ENCODE peak calls at places on chromosome 14, in seven cellular contexts. One of them, this sample, is unnamed.

GRCh38 chr14:23095196-23096108 is at the start of gene C14orf119:
- DNase-seq in NCI-H446: no peak
- DNase-seq in nucleus accumbens: no peak
- DNase-seq in NCI-H187 treated with DMSO at 0.1 percent for 48 hours: no peak
- DNase-seq in T47D: peak
- DNase-seq in thoracic aorta: peak
- DNase-seq in fibroblast of the aortic adventitia: peak
- DNase-seq in this sample: peak

GRCh38 chr14:50303744-50304471 is 8.1 kb downstream of the L2HGDH start:
- DNase-seq in fibroblast of the aortic adventitia: peak
- DNase-seq in nucleus accumbens: no peak
- DNase-seq in NCI-H187 treated with DMSO at 0.1 percent for 48 hours: no peak
- DNase-seq in T47D: peak
- DNase-seq in NCI-H446: no peak
- DNase-seq in thoracic aorta: no peak
- DNase-seq in this sample: no peak

GRCh38 chr14:32073537-32074189 is 3.4 kb upstream of the ARHGAP5 start:
- DNase-seq in NCI-H446: peak
- DNase-seq in T47D: peak
- DNase-seq in thoracic aorta: no peak
- DNase-seq in NCI-H187 treated with DMSO at 0.1 percent for 48 hours: peak
- DNase-seq in fibroblast of the aortic adventitia: peak
- DNase-seq in nucleus accumbens: peak
- DNase-seq in this sample: peak

GRCh38 chr14:31926123-31926522 is 151.0 kb upstream of the ARHGAP5 start:
- DNase-seq in fibroblast of the aortic adventitia: peak
- DNase-seq in nucleus accumbens: no peak
- DNase-seq in NCI-H446: no peak
- DNase-seq in thoracic aorta: no peak
- DNase-seq in NCI-H187 treated with DMSO at 0.1 percent for 48 hours: no peak
- DNase-seq in T47D: peak
- DNase-seq in this sample: no peak

GRCh38 chr14:94193776-94194175 is 19.7 kb downstream of the PPP4R4 start:
- DNase-seq in NCI-H187 treated with DMSO at 0.1 percent for 48 hours: no peak
- DNase-seq in NCI-H446: no peak
- DNase-seq in nucleus accumbens: no peak
- DNase-seq in fibroblast of the aortic adventitia: no peak
- DNase-seq in T47D: no peak
- DNase-seq in thoracic aorta: no peak
- DNase-seq in this sample: no peak

GRCh38 chr14:92988786-92989755 is 66.1 kb downstream of the CHGA start:
- DNase-seq in fibroblast of the aortic adventitia: no peak
- DNase-seq in NCI-H446: no peak
- DNase-seq in nucleus accumbens: no peak
- DNase-seq in T47D: no peak
- DNase-seq in thoracic aorta: no peak
- DNase-seq in NCI-H187 treated with DMSO at 0.1 percent for 48 hours: no peak
- DNase-seq in this sample: no peak

GRCh38 chr14:22497671-22498093 is 91.3 kb downstream of the DAD1 start:
- DNase-seq in nucleus accumbens: no peak
- DNase-seq in NCI-H446: no peak
- DNase-seq in thoracic aorta: no peak
- DNase-seq in NCI-H187 treated with DMSO at 0.1 percent for 48 hours: no peak
- DNase-seq in T47D: no peak
- DNase-seq in fibroblast of the aortic adventitia: no peak
- DNase-seq in this sample: no peak

GRCh38 chr14:99915305-99916090 is 122.3 kb downstream of the EML1 start:
- DNase-seq in nucleus accumbens: no peak
- DNase-seq in fibroblast of the aortic adventitia: no peak
- DNase-seq in thoracic aorta: no peak
- DNase-seq in NCI-H446: no peak
- DNase-seq in T47D: no peak
- DNase-seq in NCI-H187 treated with DMSO at 0.1 percent for 48 hours: no peak
- DNase-seq in this sample: no peak

GRCh38 chr14:70808023-70808401 is 1.3 kb downstream of the MAP3K9 start:
- DNase-seq in nucleus accumbens: no peak
- DNase-seq in NCI-H446: no peak
- DNase-seq in NCI-H187 treated with DMSO at 0.1 percent for 48 hours: no peak
- DNase-seq in thoracic aorta: no peak
- DNase-seq in T47D: peak
- DNase-seq in fibroblast of the aortic adventitia: no peak
- DNase-seq in this sample: no peak

GRCh38 chr14:104293231-104293841 is 154.9 kb downstream of the KIF26A start:
- DNase-seq in NCI-H446: no peak
- DNase-seq in fibroblast of the aortic adventitia: no peak
- DNase-seq in T47D: no peak
- DNase-seq in nucleus accumbens: no peak
- DNase-seq in NCI-H187 treated with DMSO at 0.1 percent for 48 hours: no peak
- DNase-seq in thoracic aorta: no peak
- DNase-seq in this sample: no peak

GRCh38 chr14:31059152-31059924 is 33.2 kb upstream of the STRN3 start:
- DNase-seq in NCI-H187 treated with DMSO at 0.1 percent for 48 hours: no peak
- DNase-seq in thoracic aorta: no peak
- DNase-seq in NCI-H446: no peak
- DNase-seq in fibroblast of the aortic adventitia: peak
- DNase-seq in nucleus accumbens: no peak
- DNase-seq in T47D: no peak
- DNase-seq in this sample: no peak

GRCh38 chr14:101475468-101476257 is 85.6 kb upstream of the DIO3 start:
- DNase-seq in NCI-H187 treated with DMSO at 0.1 percent for 48 hours: no peak
- DNase-seq in nucleus accumbens: no peak
- DNase-seq in fibroblast of the aortic adventitia: peak
- DNase-seq in T47D: no peak
- DNase-seq in thoracic aorta: no peak
- DNase-seq in NCI-H446: no peak
- DNase-seq in this sample: no peak

GRCh38 chr14:54166049-54166950 is 209.7 kb upstream of the BMP4 start:
- DNase-seq in fibroblast of the aortic adventitia: no peak
- DNase-seq in NCI-H446: peak
- DNase-seq in thoracic aorta: no peak
- DNase-seq in NCI-H187 treated with DMSO at 0.1 percent for 48 hours: no peak
- DNase-seq in nucleus accumbens: no peak
- DNase-seq in T47D: no peak
- DNase-seq in this sample: no peak

GRCh38 chr14:99981806-99982205 is 83.4 kb upstream of the EVL start:
- DNase-seq in fibroblast of the aortic adventitia: no peak
- DNase-seq in thoracic aorta: no peak
- DNase-seq in NCI-H446: no peak
- DNase-seq in nucleus accumbens: no peak
- DNase-seq in NCI-H187 treated with DMSO at 0.1 percent for 48 hours: no peak
- DNase-seq in T47D: no peak
- DNase-seq in this sample: no peak

GRCh38 chr14:102525213-102526143 is 15.9 kb upstream of the ANKRD9 start:
- DNase-seq in fibroblast of the aortic adventitia: peak
- DNase-seq in thoracic aorta: no peak
- DNase-seq in NCI-H187 treated with DMSO at 0.1 percent for 48 hours: peak
- DNase-seq in NCI-H446: peak
- DNase-seq in nucleus accumbens: no peak
- DNase-seq in T47D: peak
- DNase-seq in this sample: no peak

GRCh38 chr14:74257078-74257987 is 18.1 kb downstream of the VSX2 start:
- DNase-seq in nucleus accumbens: peak
- DNase-seq in thoracic aorta: no peak
- DNase-seq in NCI-H446: peak
- DNase-seq in fibroblast of the aortic adventitia: peak
- DNase-seq in NCI-H187 treated with DMSO at 0.1 percent for 48 hours: no peak
- DNase-seq in T47D: peak
- DNase-seq in this sample: no peak

GRCh38 chr14:37436519-37436918 is 158.5 kb downstream of the FOXA1 start:
- DNase-seq in NCI-H187 treated with DMSO at 0.1 percent for 48 hours: no peak
- DNase-seq in NCI-H446: no peak
- DNase-seq in nucleus accumbens: no peak
- DNase-seq in fibroblast of the aortic adventitia: no peak
- DNase-seq in thoracic aorta: no peak
- DNase-seq in T47D: peak
- DNase-seq in this sample: no peak

GRCh38 chr14:94681300-94682060 is 69.3 kb downstream of the SERPINA3 start:
- DNase-seq in fibroblast of the aortic adventitia: peak
- DNase-seq in thoracic aorta: no peak
- DNase-seq in NCI-H446: no peak
- DNase-seq in nucleus accumbens: no peak
- DNase-seq in NCI-H187 treated with DMSO at 0.1 percent for 48 hours: no peak
- DNase-seq in T47D: peak
- DNase-seq in this sample: no peak

GRCh38 chr14:103882503-103883262 is 35.3 kb upstream of the PPP1R13B start:
- DNase-seq in NCI-H187 treated with DMSO at 0.1 percent for 48 hours: no peak
- DNase-seq in NCI-H446: no peak
- DNase-seq in T47D: no peak
- DNase-seq in nucleus accumbens: no peak
- DNase-seq in fibroblast of the aortic adventitia: peak
- DNase-seq in thoracic aorta: no peak
- DNase-seq in this sample: no peak

GRCh38 chr14:72614891-72615410 is 278.9 kb downstream of the DPF3 start:
- DNase-seq in nucleus accumbens: no peak
- DNase-seq in NCI-H446: no peak
- DNase-seq in T47D: no peak
- DNase-seq in fibroblast of the aortic adventitia: no peak
- DNase-seq in thoracic aorta: no peak
- DNase-seq in NCI-H187 treated with DMSO at 0.1 percent for 48 hours: no peak
- DNase-seq in this sample: no peak

GRCh38 chr14:54599932-54600331 is 33.0 kb downstream of the SAMD4A start:
- DNase-seq in NCI-H446: no peak
- DNase-seq in T47D: no peak
- DNase-seq in NCI-H187 treated with DMSO at 0.1 percent for 48 hours: no peak
- DNase-seq in fibroblast of the aortic adventitia: no peak
- DNase-seq in nucleus accumbens: no peak
- DNase-seq in thoracic aorta: no peak
- DNase-seq in this sample: no peak

GRCh38 chr14:39033371-39033770 is 69.7 kb downstream of the SEC23A start:
- DNase-seq in T47D: no peak
- DNase-seq in fibroblast of the aortic adventitia: no peak
- DNase-seq in NCI-H187 treated with DMSO at 0.1 percent for 48 hours: no peak
- DNase-seq in NCI-H446: no peak
- DNase-seq in thoracic aorta: no peak
- DNase-seq in nucleus accumbens: no peak
- DNase-seq in this sample: no peak

GRCh38 chr14:71815110-71815509 is 117.1 kb upstream of the RGS6 start:
- DNase-seq in T47D: no peak
- DNase-seq in nucleus accumbens: no peak
- DNase-seq in thoracic aorta: no peak
- DNase-seq in NCI-H446: no peak
- DNase-seq in fibroblast of the aortic adventitia: no peak
- DNase-seq in NCI-H187 treated with DMSO at 0.1 percent for 48 hours: no peak
- DNase-seq in this sample: no peak

GRCh38 chr14:50932592-50933500 is 11.4 kb downstream of the PYGL start:
- DNase-seq in nucleus accumbens: no peak
- DNase-seq in T47D: peak
- DNase-seq in thoracic aorta: no peak
- DNase-seq in NCI-H187 treated with DMSO at 0.1 percent for 48 hours: no peak
- DNase-seq in fibroblast of the aortic adventitia: no peak
- DNase-seq in NCI-H446: no peak
- DNase-seq in this sample: no peak

GRCh38 chr14:52051861-52052260 is 17.0 kb downstream of the NID2 start:
- DNase-seq in NCI-H446: no peak
- DNase-seq in thoracic aorta: no peak
- DNase-seq in NCI-H187 treated with DMSO at 0.1 percent for 48 hours: no peak
- DNase-seq in fibroblast of the aortic adventitia: peak
- DNase-seq in T47D: no peak
- DNase-seq in nucleus accumbens: no peak
- DNase-seq in this sample: no peak

GRCh38 chr14:28494196-28494595 is 272.4 kb upstream of the FOXG1 start:
- DNase-seq in NCI-H187 treated with DMSO at 0.1 percent for 48 hours: no peak
- DNase-seq in thoracic aorta: no peak
- DNase-seq in T47D: no peak
- DNase-seq in nucleus accumbens: no peak
- DNase-seq in NCI-H446: no peak
- DNase-seq in fibroblast of the aortic adventitia: peak
- DNase-seq in this sample: no peak

GRCh38 chr14:54712371-54712998 is 145.6 kb downstream of the SAMD4A start:
- DNase-seq in NCI-H187 treated with DMSO at 0.1 percent for 48 hours: no peak
- DNase-seq in fibroblast of the aortic adventitia: peak
- DNase-seq in thoracic aorta: no peak
- DNase-seq in NCI-H446: no peak
- DNase-seq in nucleus accumbens: no peak
- DNase-seq in T47D: no peak
- DNase-seq in this sample: no peak

GRCh38 chr14:25394356-25394755 is 344.4 kb upstream of the STXBP6 start:
- DNase-seq in fibroblast of the aortic adventitia: no peak
- DNase-seq in NCI-H446: peak
- DNase-seq in NCI-H187 treated with DMSO at 0.1 percent for 48 hours: no peak
- DNase-seq in nucleus accumbens: no peak
- DNase-seq in T47D: no peak
- DNase-seq in thoracic aorta: no peak
- DNase-seq in this sample: no peak

GRCh38 chr14:72739446-72740405 is 154.2 kb downstream of the DPF3 start:
- DNase-seq in T47D: no peak
- DNase-seq in fibroblast of the aortic adventitia: no peak
- DNase-seq in thoracic aorta: no peak
- DNase-seq in NCI-H446: no peak
- DNase-seq in nucleus accumbens: no peak
- DNase-seq in NCI-H187 treated with DMSO at 0.1 percent for 48 hours: no peak
- DNase-seq in this sample: no peak

GRCh38 chr14:26984318-26985177 is 386.7 kb upstream of the NOVA1 start:
- DNase-seq in fibroblast of the aortic adventitia: peak
- DNase-seq in NCI-H446: peak
- DNase-seq in thoracic aorta: no peak
- DNase-seq in nucleus accumbens: peak
- DNase-seq in NCI-H187 treated with DMSO at 0.1 percent for 48 hours: no peak
- DNase-seq in T47D: peak
- DNase-seq in this sample: no peak

GRCh38 chr14:63435838-63436237 is 107.3 kb downstream of the PPP2R5E start:
- DNase-seq in NCI-H446: no peak
- DNase-seq in T47D: no peak
- DNase-seq in nucleus accumbens: no peak
- DNase-seq in fibroblast of the aortic adventitia: peak
- DNase-seq in thoracic aorta: peak
- DNase-seq in NCI-H187 treated with DMSO at 0.1 percent for 48 hours: no peak
- DNase-seq in this sample: peak

GRCh38 chr14:40216976-40217375 is 784.7 kb upstream of the FBXO33 start:
- DNase-seq in thoracic aorta: no peak
- DNase-seq in fibroblast of the aortic adventitia: no peak
- DNase-seq in NCI-H187 treated with DMSO at 0.1 percent for 48 hours: no peak
- DNase-seq in nucleus accumbens: no peak
- DNase-seq in T47D: no peak
- DNase-seq in NCI-H446: no peak
- DNase-seq in this sample: no peak

GRCh38 chr14:23285530-23286019 is 357 bp downstream of the HOMEZ start:
- DNase-seq in NCI-H187 treated with DMSO at 0.1 percent for 48 hours: no peak
- DNase-seq in thoracic aorta: no peak
- DNase-seq in fibroblast of the aortic adventitia: no peak
- DNase-seq in NCI-H446: no peak
- DNase-seq in nucleus accumbens: no peak
- DNase-seq in T47D: no peak
- DNase-seq in this sample: no peak

GRCh38 chr14:60650382-60650961 is 1.2 kb upstream of the SIX1 start:
- DNase-seq in fibroblast of the aortic adventitia: peak
- DNase-seq in thoracic aorta: no peak
- DNase-seq in NCI-H187 treated with DMSO at 0.1 percent for 48 hours: peak
- DNase-seq in T47D: peak
- DNase-seq in NCI-H446: no peak
- DNase-seq in nucleus accumbens: no peak
- DNase-seq in this sample: no peak

GRCh38 chr14:71648725-71649124 is 283.5 kb upstream of the RGS6 start:
- DNase-seq in NCI-H446: no peak
- DNase-seq in T47D: peak
- DNase-seq in fibroblast of the aortic adventitia: no peak
- DNase-seq in nucleus accumbens: no peak
- DNase-seq in NCI-H187 treated with DMSO at 0.1 percent for 48 hours: no peak
- DNase-seq in thoracic aorta: no peak
- DNase-seq in this sample: no peak

GRCh38 chr14:79861111-79861510 is 350.2 kb downstream of the DIO2 start:
- DNase-seq in NCI-H446: no peak
- DNase-seq in nucleus accumbens: no peak
- DNase-seq in thoracic aorta: no peak
- DNase-seq in fibroblast of the aortic adventitia: no peak
- DNase-seq in NCI-H187 treated with DMSO at 0.1 percent for 48 hours: no peak
- DNase-seq in T47D: no peak
- DNase-seq in this sample: no peak

GRCh38 chr14:31505411-31505810 is 17.6 kb upstream of the GPR33 start:
- DNase-seq in NCI-H446: no peak
- DNase-seq in fibroblast of the aortic adventitia: peak
- DNase-seq in nucleus accumbens: no peak
- DNase-seq in thoracic aorta: no peak
- DNase-seq in T47D: no peak
- DNase-seq in NCI-H187 treated with DMSO at 0.1 percent for 48 hours: no peak
- DNase-seq in this sample: no peak

GRCh38 chr14:21092147-21093011 is 6.1 kb downstream of the ZNF219 start:
- DNase-seq in NCI-H187 treated with DMSO at 0.1 percent for 48 hours: no peak
- DNase-seq in nucleus accumbens: peak
- DNase-seq in fibroblast of the aortic adventitia: peak
- DNase-seq in NCI-H446: no peak
- DNase-seq in T47D: peak
- DNase-seq in thoracic aorta: no peak
- DNase-seq in this sample: no peak